ENCODE peak calls at places on chromosomes 1 and 21, in eight cellular contexts. V is kidney, F is AG10803, A is neural crest cell, N is endodermal cell, U is AG09319, R is HFF-Myc, Y is AG04449. L is an unnamed sample.

GRCh38 chr21:25385912-25386474 is 221.3 kb downstream of the MRPL39 start:
- DNase-seq in N (peak), U (peak), R (peak), A (no peak), F (peak), V (no peak), Y (no peak), L (no peak)

GRCh38 chr1:53587252-53587992 is 128.2 kb downstream of the DMRTB1 start:
- DNase-seq in Y (no peak), A (no peak), R (no peak), U (no peak), V (no peak), N (peak), F (no peak), L (no peak)

GRCh38 chr1:93905051-93905450 is 4.2 kb downstream of the GCLM start:
- DNase-seq in A (no peak), Y (no peak), V (no peak), F (no peak), U (no peak), R (no peak), N (no peak), L (no peak)

GRCh38 chr1:215425135-215425534 is 142.0 kb upstream of the KCTD3 start:
- DNase-seq in V (no peak), U (no peak), Y (no peak), R (no peak), F (no peak), A (no peak), N (no peak), L (no peak)

GRCh38 chr1:51750218-51750617 is 128.3 kb downstream of the NRDC start:
- DNase-seq in V (no peak), U (no peak), A (no peak), N (no peak), Y (no peak), R (no peak), F (no peak), L (no peak)

GRCh38 chr21:33559813-33560212 is 17.0 kb downstream of the SON start:
- DNase-seq in R (no peak), U (no peak), V (no peak), N (no peak), F (no peak), Y (no peak), A (no peak), L (no peak)

GRCh38 chr21:33024278-33025103 is 1.2 kb upstream of the OLIG2 start:
- DNase-seq in N (peak), U (no peak), F (no peak), Y (no peak), V (no peak), A (no peak), R (no peak), L (no peak)

GRCh38 chr1:228009828-228010775 is 3.3 kb downstream of the WNT3A start:
- DNase-seq in V (peak), N (peak), U (no peak), F (no peak), Y (no peak), A (no peak), R (no peak), L (no peak)

GRCh38 chr1:2231667-2232254 is 3.6 kb downstream of the SKI start:
- DNase-seq in A (peak), R (no peak), F (peak), N (peak), V (peak), Y (no peak), U (peak), L (no peak)

GRCh38 chr1:192474080-192474683 is 101.4 kb upstream of the RGS1 start:
- DNase-seq in V (no peak), U (no peak), Y (no peak), F (peak), A (peak), N (no peak), R (no peak), L (no peak)

GRCh38 chr1:94207695-94208094 is 29.7 kb downstream of the ARHGAP29 start:
- DNase-seq in A (no peak), V (no peak), Y (no peak), U (no peak), F (no peak), R (no peak), N (no peak), L (no peak)

DNA sequence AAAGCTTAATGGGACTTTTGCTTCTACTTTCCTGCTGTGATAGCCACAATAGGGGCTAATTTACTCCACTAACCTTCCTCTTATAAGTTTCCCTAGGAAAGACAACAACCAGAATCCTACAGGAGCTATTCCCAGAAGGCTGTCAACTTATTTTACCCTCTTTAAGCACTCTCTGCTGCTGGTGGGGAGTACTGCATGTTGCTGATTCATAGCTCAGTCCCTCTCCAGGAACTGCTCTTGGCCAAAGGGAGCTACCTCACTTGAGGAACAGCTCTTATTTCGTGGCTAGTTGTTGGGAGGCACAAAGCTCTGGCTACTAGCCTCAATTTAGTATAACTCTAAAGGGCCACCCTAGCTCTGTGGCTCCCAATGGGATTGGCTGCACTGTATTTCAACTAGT is 37.2 kb downstream of the ADSS2 start:
- DNase-seq in U (peak), N (peak), Y (peak), A (no peak), F (peak), V (no peak), R (peak), L (no peak)
- TF ChIP-seq CTCF in U (peak), N (peak), Y (peak), A (no peak), F (peak), V (no peak), R (peak), L (no peak)

GRCh38 chr1:206856674-206857464 is 8.6 kb upstream of the IL20 start:
- DNase-seq in Y (no peak), R (no peak), N (peak), V (no peak), F (no peak), U (no peak), A (no peak), L (no peak)
- TF ChIP-seq CTCF in Y (no peak), R (peak), N (peak), V (no peak), F (peak), U (peak), A (peak), L (no peak)

GRCh38 chr1:234373064-234373937 is at the start of gene COA6:
- DNase-seq in N (peak), V (peak), U (peak), F (peak), R (peak), Y (peak), A (peak), L (peak)
- TF ChIP-seq CTCF in N (peak), V (no peak), U (no peak), F (no peak), R (no peak), Y (no peak), A (peak), L (no peak)

GRCh38 chr1:38889589-38889988 is 8.2 kb upstream of the GJA9 start:
- DNase-seq in U (no peak), A (no peak), N (no peak), V (no peak), Y (no peak), F (no peak), R (no peak), L (no peak)

GRCh38 chr1:38888423-38889333 is 7.3 kb upstream of the GJA9 start:
- DNase-seq in V (no peak), Y (no peak), A (no peak), F (no peak), N (no peak), U (no peak), R (no peak), L (no peak)

GRCh38 chr1:38896169-38896568 is 14.8 kb upstream of the GJA9 start:
- DNase-seq in N (no peak), F (no peak), V (no peak), R (no peak), Y (no peak), A (no peak), U (no peak), L (no peak)

GRCh38 chr1:38892976-38893375 is 11.6 kb upstream of the GJA9 start:
- DNase-seq in V (no peak), U (no peak), R (no peak), Y (no peak), A (no peak), F (no peak), N (no peak), L (no peak)

GRCh38 chr1:38891753-38892152 is 10.4 kb upstream of the GJA9 start:
- DNase-seq in U (no peak), N (peak), V (no peak), R (no peak), Y (no peak), F (no peak), A (no peak), L (no peak)
- TF ChIP-seq CTCF in U (no peak), N (peak), V (no peak), R (no peak), Y (no peak), F (no peak), A (peak), L (no peak)

GRCh38 chr1:13830170-13830569 is 130.2 kb downstream of the PRDM2 start:
- DNase-seq in U (no peak), A (no peak), N (no peak), F (no peak), R (no peak), Y (no peak), V (no peak), L (no peak)

GRCh38 chr1:13826591-13826990 is 126.6 kb downstream of the PRDM2 start:
- DNase-seq in F (no peak), N (no peak), R (no peak), U (no peak), A (no peak), V (no peak), Y (no peak), L (peak)

GRCh38 chr1:13830616-13831280 is 130.8 kb downstream of the PRDM2 start:
- DNase-seq in V (no peak), U (no peak), F (no peak), N (no peak), Y (no peak), A (no peak), R (no peak), L (no peak)

GRCh38 chr1:13828454-13829151 is 128.6 kb downstream of the PRDM2 start:
- DNase-seq in V (no peak), A (peak), U (no peak), R (no peak), N (peak), F (no peak), Y (no peak), L (no peak)

DNA sequence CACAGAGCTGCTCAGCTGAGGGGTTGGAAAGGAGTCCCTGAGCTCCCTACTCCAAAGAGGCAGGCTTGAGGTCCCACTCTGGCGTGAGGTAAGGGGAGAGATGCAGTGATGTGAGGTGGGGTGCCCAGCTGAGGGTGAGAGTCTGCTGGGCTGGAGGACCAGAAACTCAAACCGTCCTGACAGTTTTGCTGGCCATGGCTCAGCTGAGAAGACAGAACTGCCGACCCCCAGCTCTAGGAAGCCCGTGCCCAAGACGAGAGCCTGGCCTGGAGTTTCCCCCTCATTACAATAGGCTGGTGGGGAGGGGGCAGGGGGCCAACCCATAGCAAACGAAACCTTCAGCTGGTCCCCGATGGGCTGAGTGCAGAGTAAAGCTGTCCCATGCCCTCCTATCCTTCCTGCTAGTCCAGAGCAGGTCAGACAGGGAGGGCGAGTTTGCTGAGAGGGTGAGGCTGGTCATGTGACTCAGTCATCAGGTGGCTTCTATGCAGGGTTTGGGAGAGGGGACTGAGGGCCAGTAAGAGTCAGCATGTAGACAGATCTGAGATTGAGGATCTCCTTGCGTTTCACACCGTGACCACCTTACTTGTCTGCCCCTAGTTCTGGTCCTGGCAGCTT is 129.3 kb downstream of the PRDM2 start:
- DNase-seq in Y (no peak), A (no peak), N (no peak), U (no peak), F (no peak), V (no peak), R (no peak), L (no peak)
- TF ChIP-seq CTCF in Y (no peak), A (peak), N (no peak), U (no peak), F (no peak), V (no peak), R (no peak), L (peak)